ENCODE peak calls at places on chromosomes 4 and X, in nine cellular contexts. One of them, this sample, is unnamed.

GRCh38 chrX:75968293-75968692 is 183.2 kb upstream of the MAGEE2 start:
- DNase-seq in cardiac muscle cell: no peak
- DNase-seq in T-helper 9 cell: no peak
- DNase-seq in LoVo: no peak
- DNase-seq in DMS153: peak
- DNase-seq in activated T-helper 1 cell treated with anti-CD3 and anti-CD28 coated beads, Interleukin-12 subunit alpha, Interleukin-12 subunit beta, Interleukin-2, Interleukin-4 antibody, amounts not matched to agents 30 ng/mL and 10 ng/mL and 1 ng/mL, durations not matched to agents 14 hours and 24 hours and 36 hours: no peak
- DNase-seq in stimulated activated CD8-positive, alpha-beta memory T cell treated with anti-CD3 and anti-CD28 coated beads, Interleukin-15, amount 100 ng/mL, for 24 hours: no peak
- DNase-seq in thoracic aorta: no peak
- DNase-seq in Ammon's horn: no peak
- DNase-seq in this sample: no peak

GRCh38 chrX:69317721-69318120 is 152.5 kb upstream of the PJA1 start:
- DNase-seq in DMS153: no peak
- DNase-seq in cardiac muscle cell: no peak
- DNase-seq in activated T-helper 1 cell treated with anti-CD3 and anti-CD28 coated beads, Interleukin-12 subunit alpha, Interleukin-12 subunit beta, Interleukin-2, Interleukin-4 antibody, amounts not matched to agents 30 ng/mL and 10 ng/mL and 1 ng/mL, durations not matched to agents 14 hours and 24 hours and 36 hours: no peak
- DNase-seq in Ammon's horn: no peak
- DNase-seq in stimulated activated CD8-positive, alpha-beta memory T cell treated with anti-CD3 and anti-CD28 coated beads, Interleukin-15, amount 100 ng/mL, for 24 hours: no peak
- DNase-seq in LoVo: no peak
- DNase-seq in T-helper 9 cell: no peak
- DNase-seq in thoracic aorta: no peak
- DNase-seq in this sample: no peak

GRCh38 chrX:148618472-148619445 is 118.3 kb downstream of the AFF2 start:
- DNase-seq in thoracic aorta: no peak
- DNase-seq in LoVo: no peak
- DNase-seq in stimulated activated CD8-positive, alpha-beta memory T cell treated with anti-CD3 and anti-CD28 coated beads, Interleukin-15, amount 100 ng/mL, for 24 hours: no peak
- DNase-seq in DMS153: no peak
- DNase-seq in T-helper 9 cell: no peak
- DNase-seq in cardiac muscle cell: no peak
- DNase-seq in Ammon's horn: no peak
- DNase-seq in activated T-helper 1 cell treated with anti-CD3 and anti-CD28 coated beads, Interleukin-12 subunit alpha, Interleukin-12 subunit beta, Interleukin-2, Interleukin-4 antibody, amounts not matched to agents 30 ng/mL and 10 ng/mL and 1 ng/mL, durations not matched to agents 14 hours and 24 hours and 36 hours: no peak
- DNase-seq in this sample: no peak

GRCh38 chrX:109537324-109537665 is 651 bp downstream of the NXT2 start:
- DNase-seq in Ammon's horn: peak
- DNase-seq in activated T-helper 1 cell treated with anti-CD3 and anti-CD28 coated beads, Interleukin-12 subunit alpha, Interleukin-12 subunit beta, Interleukin-2, Interleukin-4 antibody, amounts not matched to agents 30 ng/mL and 10 ng/mL and 1 ng/mL, durations not matched to agents 14 hours and 24 hours and 36 hours: no peak
- DNase-seq in T-helper 9 cell: no peak
- DNase-seq in LoVo: peak
- DNase-seq in thoracic aorta: peak
- DNase-seq in cardiac muscle cell: peak
- DNase-seq in DMS153: no peak
- DNase-seq in stimulated activated CD8-positive, alpha-beta memory T cell treated with anti-CD3 and anti-CD28 coated beads, Interleukin-15, amount 100 ng/mL, for 24 hours: no peak
- DNase-seq in this sample: peak

GRCh38 chr4:108270466-108271450 is 102.0 kb upstream of the LEF1 start:
- DNase-seq in thoracic aorta: no peak
- DNase-seq in stimulated activated CD8-positive, alpha-beta memory T cell treated with anti-CD3 and anti-CD28 coated beads, Interleukin-15, amount 100 ng/mL, for 24 hours: no peak
- DNase-seq in activated T-helper 1 cell treated with anti-CD3 and anti-CD28 coated beads, Interleukin-12 subunit alpha, Interleukin-12 subunit beta, Interleukin-2, Interleukin-4 antibody, amounts not matched to agents 30 ng/mL and 10 ng/mL and 1 ng/mL, durations not matched to agents 14 hours and 24 hours and 36 hours: no peak
- DNase-seq in LoVo: no peak
- DNase-seq in cardiac muscle cell: peak
- DNase-seq in Ammon's horn: no peak
- DNase-seq in T-helper 9 cell: no peak
- DNase-seq in DMS153: no peak
- DNase-seq in this sample: no peak

GRCh38 chr4:145909773-145910172 is 28.9 kb downstream of the ZNF827 start:
- DNase-seq in cardiac muscle cell: peak
- DNase-seq in DMS153: no peak
- DNase-seq in LoVo: no peak
- DNase-seq in thoracic aorta: no peak
- DNase-seq in T-helper 9 cell: no peak
- DNase-seq in Ammon's horn: no peak
- DNase-seq in stimulated activated CD8-positive, alpha-beta memory T cell treated with anti-CD3 and anti-CD28 coated beads, Interleukin-15, amount 100 ng/mL, for 24 hours: no peak
- DNase-seq in activated T-helper 1 cell treated with anti-CD3 and anti-CD28 coated beads, Interleukin-12 subunit alpha, Interleukin-12 subunit beta, Interleukin-2, Interleukin-4 antibody, amounts not matched to agents 30 ng/mL and 10 ng/mL and 1 ng/mL, durations not matched to agents 14 hours and 24 hours and 36 hours: no peak
- DNase-seq in this sample: peak

GRCh38 chr4:84497220-84497834 is 1.8 kb downstream of the NKX6-1 start:
- DNase-seq in stimulated activated CD8-positive, alpha-beta memory T cell treated with anti-CD3 and anti-CD28 coated beads, Interleukin-15, amount 100 ng/mL, for 24 hours: no peak
- DNase-seq in LoVo: no peak
- DNase-seq in cardiac muscle cell: no peak
- DNase-seq in DMS153: no peak
- DNase-seq in Ammon's horn: no peak
- DNase-seq in thoracic aorta: no peak
- DNase-seq in T-helper 9 cell: no peak
- DNase-seq in activated T-helper 1 cell treated with anti-CD3 and anti-CD28 coated beads, Interleukin-12 subunit alpha, Interleukin-12 subunit beta, Interleukin-2, Interleukin-4 antibody, amounts not matched to agents 30 ng/mL and 10 ng/mL and 1 ng/mL, durations not matched to agents 14 hours and 24 hours and 36 hours: no peak
- DNase-seq in this sample: no peak

GRCh38 chrX:49186125-49187027 is at the start of gene PRICKLE3:
- DNase-seq in thoracic aorta: no peak
- DNase-seq in stimulated activated CD8-positive, alpha-beta memory T cell treated with anti-CD3 and anti-CD28 coated beads, Interleukin-15, amount 100 ng/mL, for 24 hours: peak
- DNase-seq in LoVo: peak
- DNase-seq in T-helper 9 cell: peak
- DNase-seq in activated T-helper 1 cell treated with anti-CD3 and anti-CD28 coated beads, Interleukin-12 subunit alpha, Interleukin-12 subunit beta, Interleukin-2, Interleukin-4 antibody, amounts not matched to agents 30 ng/mL and 10 ng/mL and 1 ng/mL, durations not matched to agents 14 hours and 24 hours and 36 hours: peak
- DNase-seq in DMS153: peak
- DNase-seq in Ammon's horn: peak
- DNase-seq in cardiac muscle cell: peak
- DNase-seq in this sample: peak

GRCh38 chr4:24644983-24645764 is 60.8 kb upstream of the DHX15 start:
- DNase-seq in T-helper 9 cell: no peak
- DNase-seq in thoracic aorta: no peak
- DNase-seq in activated T-helper 1 cell treated with anti-CD3 and anti-CD28 coated beads, Interleukin-12 subunit alpha, Interleukin-12 subunit beta, Interleukin-2, Interleukin-4 antibody, amounts not matched to agents 30 ng/mL and 10 ng/mL and 1 ng/mL, durations not matched to agents 14 hours and 24 hours and 36 hours: no peak
- DNase-seq in cardiac muscle cell: peak
- DNase-seq in DMS153: no peak
- DNase-seq in LoVo: no peak
- DNase-seq in Ammon's horn: no peak
- DNase-seq in stimulated activated CD8-positive, alpha-beta memory T cell treated with anti-CD3 and anti-CD28 coated beads, Interleukin-15, amount 100 ng/mL, for 24 hours: no peak
- DNase-seq in this sample: no peak

GRCh38 chr4:174023641-174024040 is 259.8 kb downstream of the FBXO8 start:
- DNase-seq in T-helper 9 cell: no peak
- DNase-seq in cardiac muscle cell: no peak
- DNase-seq in activated T-helper 1 cell treated with anti-CD3 and anti-CD28 coated beads, Interleukin-12 subunit alpha, Interleukin-12 subunit beta, Interleukin-2, Interleukin-4 antibody, amounts not matched to agents 30 ng/mL and 10 ng/mL and 1 ng/mL, durations not matched to agents 14 hours and 24 hours and 36 hours: no peak
- DNase-seq in LoVo: no peak
- DNase-seq in DMS153: no peak
- DNase-seq in stimulated activated CD8-positive, alpha-beta memory T cell treated with anti-CD3 and anti-CD28 coated beads, Interleukin-15, amount 100 ng/mL, for 24 hours: no peak
- DNase-seq in thoracic aorta: no peak
- DNase-seq in Ammon's horn: no peak
- DNase-seq in this sample: no peak

GRCh38 chr4:173073939-173074500 is 94.6 kb upstream of the GALNT7 start:
- DNase-seq in Ammon's horn: no peak
- DNase-seq in stimulated activated CD8-positive, alpha-beta memory T cell treated with anti-CD3 and anti-CD28 coated beads, Interleukin-15, amount 100 ng/mL, for 24 hours: no peak
- DNase-seq in thoracic aorta: no peak
- DNase-seq in activated T-helper 1 cell treated with anti-CD3 and anti-CD28 coated beads, Interleukin-12 subunit alpha, Interleukin-12 subunit beta, Interleukin-2, Interleukin-4 antibody, amounts not matched to agents 30 ng/mL and 10 ng/mL and 1 ng/mL, durations not matched to agents 14 hours and 24 hours and 36 hours: no peak
- DNase-seq in LoVo: no peak
- DNase-seq in T-helper 9 cell: no peak
- DNase-seq in DMS153: no peak
- DNase-seq in cardiac muscle cell: no peak
- DNase-seq in this sample: no peak

GRCh38 chr4:15469402-15470148 is at the start of gene CC2D2A:
- DNase-seq in stimulated activated CD8-positive, alpha-beta memory T cell treated with anti-CD3 and anti-CD28 coated beads, Interleukin-15, amount 100 ng/mL, for 24 hours: no peak
- DNase-seq in activated T-helper 1 cell treated with anti-CD3 and anti-CD28 coated beads, Interleukin-12 subunit alpha, Interleukin-12 subunit beta, Interleukin-2, Interleukin-4 antibody, amounts not matched to agents 30 ng/mL and 10 ng/mL and 1 ng/mL, durations not matched to agents 14 hours and 24 hours and 36 hours: no peak
- DNase-seq in T-helper 9 cell: no peak
- DNase-seq in Ammon's horn: peak
- DNase-seq in thoracic aorta: no peak
- DNase-seq in cardiac muscle cell: peak
- DNase-seq in LoVo: no peak
- DNase-seq in DMS153: peak
- DNase-seq in this sample: no peak

GRCh38 chrX:107632291-107632690 is 4.0 kb downstream of the PRPS1 start:
- DNase-seq in stimulated activated CD8-positive, alpha-beta memory T cell treated with anti-CD3 and anti-CD28 coated beads, Interleukin-15, amount 100 ng/mL, for 24 hours: no peak
- DNase-seq in activated T-helper 1 cell treated with anti-CD3 and anti-CD28 coated beads, Interleukin-12 subunit alpha, Interleukin-12 subunit beta, Interleukin-2, Interleukin-4 antibody, amounts not matched to agents 30 ng/mL and 10 ng/mL and 1 ng/mL, durations not matched to agents 14 hours and 24 hours and 36 hours: no peak
- DNase-seq in Ammon's horn: no peak
- DNase-seq in T-helper 9 cell: no peak
- DNase-seq in LoVo: no peak
- DNase-seq in cardiac muscle cell: no peak
- DNase-seq in thoracic aorta: no peak
- DNase-seq in DMS153: no peak
- DNase-seq in this sample: no peak

GRCh38 chr4:150888217-150888616 is 126.9 kb downstream of the LRBA start:
- DNase-seq in LoVo: no peak
- DNase-seq in cardiac muscle cell: no peak
- DNase-seq in T-helper 9 cell: no peak
- DNase-seq in Ammon's horn: no peak
- DNase-seq in activated T-helper 1 cell treated with anti-CD3 and anti-CD28 coated beads, Interleukin-12 subunit alpha, Interleukin-12 subunit beta, Interleukin-2, Interleukin-4 antibody, amounts not matched to agents 30 ng/mL and 10 ng/mL and 1 ng/mL, durations not matched to agents 14 hours and 24 hours and 36 hours: no peak
- DNase-seq in DMS153: no peak
- DNase-seq in thoracic aorta: no peak
- DNase-seq in stimulated activated CD8-positive, alpha-beta memory T cell treated with anti-CD3 and anti-CD28 coated beads, Interleukin-15, amount 100 ng/mL, for 24 hours: no peak
- DNase-seq in this sample: no peak

GRCh38 chr4:147723316-147723715 is 8.6 kb upstream of the ARHGAP10 start:
- DNase-seq in T-helper 9 cell: no peak
- DNase-seq in Ammon's horn: no peak
- DNase-seq in activated T-helper 1 cell treated with anti-CD3 and anti-CD28 coated beads, Interleukin-12 subunit alpha, Interleukin-12 subunit beta, Interleukin-2, Interleukin-4 antibody, amounts not matched to agents 30 ng/mL and 10 ng/mL and 1 ng/mL, durations not matched to agents 14 hours and 24 hours and 36 hours: no peak
- DNase-seq in thoracic aorta: no peak
- DNase-seq in DMS153: no peak
- DNase-seq in LoVo: no peak
- DNase-seq in stimulated activated CD8-positive, alpha-beta memory T cell treated with anti-CD3 and anti-CD28 coated beads, Interleukin-15, amount 100 ng/mL, for 24 hours: no peak
- DNase-seq in cardiac muscle cell: peak
- DNase-seq in this sample: peak

GRCh38 chrX:106220177-106220576 is 52.1 kb downstream of the PWWP3B start:
- DNase-seq in stimulated activated CD8-positive, alpha-beta memory T cell treated with anti-CD3 and anti-CD28 coated beads, Interleukin-15, amount 100 ng/mL, for 24 hours: no peak
- DNase-seq in activated T-helper 1 cell treated with anti-CD3 and anti-CD28 coated beads, Interleukin-12 subunit alpha, Interleukin-12 subunit beta, Interleukin-2, Interleukin-4 antibody, amounts not matched to agents 30 ng/mL and 10 ng/mL and 1 ng/mL, durations not matched to agents 14 hours and 24 hours and 36 hours: no peak
- DNase-seq in cardiac muscle cell: peak
- DNase-seq in thoracic aorta: no peak
- DNase-seq in DMS153: no peak
- DNase-seq in T-helper 9 cell: no peak
- DNase-seq in LoVo: no peak
- DNase-seq in Ammon's horn: peak
- DNase-seq in this sample: no peak

GRCh38 chrX:136856527-136856926 is 24.0 kb downstream of the RBMX start:
- DNase-seq in thoracic aorta: no peak
- DNase-seq in T-helper 9 cell: no peak
- DNase-seq in Ammon's horn: peak
- DNase-seq in cardiac muscle cell: no peak
- DNase-seq in DMS153: no peak
- DNase-seq in stimulated activated CD8-positive, alpha-beta memory T cell treated with anti-CD3 and anti-CD28 coated beads, Interleukin-15, amount 100 ng/mL, for 24 hours: no peak
- DNase-seq in LoVo: no peak
- DNase-seq in activated T-helper 1 cell treated with anti-CD3 and anti-CD28 coated beads, Interleukin-12 subunit alpha, Interleukin-12 subunit beta, Interleukin-2, Interleukin-4 antibody, amounts not matched to agents 30 ng/mL and 10 ng/mL and 1 ng/mL, durations not matched to agents 14 hours and 24 hours and 36 hours: no peak
- DNase-seq in this sample: no peak

GRCh38 chr4:121800961-121801714 is at the start of gene EXOSC9:
- DNase-seq in LoVo: peak
- DNase-seq in stimulated activated CD8-positive, alpha-beta memory T cell treated with anti-CD3 and anti-CD28 coated beads, Interleukin-15, amount 100 ng/mL, for 24 hours: peak
- DNase-seq in thoracic aorta: peak
- DNase-seq in Ammon's horn: peak
- DNase-seq in cardiac muscle cell: peak
- DNase-seq in T-helper 9 cell: peak
- DNase-seq in activated T-helper 1 cell treated with anti-CD3 and anti-CD28 coated beads, Interleukin-12 subunit alpha, Interleukin-12 subunit beta, Interleukin-2, Interleukin-4 antibody, amounts not matched to agents 30 ng/mL and 10 ng/mL and 1 ng/mL, durations not matched to agents 14 hours and 24 hours and 36 hours: peak
- DNase-seq in DMS153: peak
- DNase-seq in this sample: peak

GRCh38 chr4:138645289-138645688 is 370.3 kb upstream of the NOCT start:
- DNase-seq in DMS153: no peak
- DNase-seq in Ammon's horn: no peak
- DNase-seq in cardiac muscle cell: no peak
- DNase-seq in LoVo: no peak
- DNase-seq in stimulated activated CD8-positive, alpha-beta memory T cell treated with anti-CD3 and anti-CD28 coated beads, Interleukin-15, amount 100 ng/mL, for 24 hours: no peak
- DNase-seq in thoracic aorta: no peak
- DNase-seq in T-helper 9 cell: no peak
- DNase-seq in activated T-helper 1 cell treated with anti-CD3 and anti-CD28 coated beads, Interleukin-12 subunit alpha, Interleukin-12 subunit beta, Interleukin-2, Interleukin-4 antibody, amounts not matched to agents 30 ng/mL and 10 ng/mL and 1 ng/mL, durations not matched to agents 14 hours and 24 hours and 36 hours: no peak
- DNase-seq in this sample: no peak

GRCh38 chr4:519203-519651 is 20.2 kb downstream of the PIGG start:
- DNase-seq in cardiac muscle cell: no peak
- DNase-seq in activated T-helper 1 cell treated with anti-CD3 and anti-CD28 coated beads, Interleukin-12 subunit alpha, Interleukin-12 subunit beta, Interleukin-2, Interleukin-4 antibody, amounts not matched to agents 30 ng/mL and 10 ng/mL and 1 ng/mL, durations not matched to agents 14 hours and 24 hours and 36 hours: no peak
- DNase-seq in LoVo: no peak
- DNase-seq in DMS153: no peak
- DNase-seq in Ammon's horn: no peak
- DNase-seq in T-helper 9 cell: no peak
- DNase-seq in thoracic aorta: no peak
- DNase-seq in stimulated activated CD8-positive, alpha-beta memory T cell treated with anti-CD3 and anti-CD28 coated beads, Interleukin-15, amount 100 ng/mL, for 24 hours: no peak
- DNase-seq in this sample: no peak

GRCh38 chr4:93183589-93183988 is 645.0 kb upstream of the ATOH1 start:
- DNase-seq in thoracic aorta: no peak
- DNase-seq in cardiac muscle cell: no peak
- DNase-seq in DMS153: peak
- DNase-seq in LoVo: no peak
- DNase-seq in activated T-helper 1 cell treated with anti-CD3 and anti-CD28 coated beads, Interleukin-12 subunit alpha, Interleukin-12 subunit beta, Interleukin-2, Interleukin-4 antibody, amounts not matched to agents 30 ng/mL and 10 ng/mL and 1 ng/mL, durations not matched to agents 14 hours and 24 hours and 36 hours: no peak
- DNase-seq in Ammon's horn: no peak
- DNase-seq in T-helper 9 cell: no peak
- DNase-seq in stimulated activated CD8-positive, alpha-beta memory T cell treated with anti-CD3 and anti-CD28 coated beads, Interleukin-15, amount 100 ng/mL, for 24 hours: no peak
- DNase-seq in this sample: no peak

GRCh38 chr4:101649790-101650450 is 140.6 kb upstream of the BANK1 start:
- DNase-seq in thoracic aorta: no peak
- DNase-seq in cardiac muscle cell: peak
- DNase-seq in activated T-helper 1 cell treated with anti-CD3 and anti-CD28 coated beads, Interleukin-12 subunit alpha, Interleukin-12 subunit beta, Interleukin-2, Interleukin-4 antibody, amounts not matched to agents 30 ng/mL and 10 ng/mL and 1 ng/mL, durations not matched to agents 14 hours and 24 hours and 36 hours: no peak
- DNase-seq in LoVo: no peak
- DNase-seq in stimulated activated CD8-positive, alpha-beta memory T cell treated with anti-CD3 and anti-CD28 coated beads, Interleukin-15, amount 100 ng/mL, for 24 hours: no peak
- DNase-seq in DMS153: peak
- DNase-seq in T-helper 9 cell: no peak
- DNase-seq in Ammon's horn: peak
- DNase-seq in this sample: no peak

GRCh38 chr4:93743638-93744037 is 84.9 kb upstream of the ATOH1 start:
- DNase-seq in Ammon's horn: no peak
- DNase-seq in activated T-helper 1 cell treated with anti-CD3 and anti-CD28 coated beads, Interleukin-12 subunit alpha, Interleukin-12 subunit beta, Interleukin-2, Interleukin-4 antibody, amounts not matched to agents 30 ng/mL and 10 ng/mL and 1 ng/mL, durations not matched to agents 14 hours and 24 hours and 36 hours: no peak
- DNase-seq in DMS153: no peak
- DNase-seq in stimulated activated CD8-positive, alpha-beta memory T cell treated with anti-CD3 and anti-CD28 coated beads, Interleukin-15, amount 100 ng/mL, for 24 hours: no peak
- DNase-seq in thoracic aorta: no peak
- DNase-seq in LoVo: no peak
- DNase-seq in cardiac muscle cell: no peak
- DNase-seq in T-helper 9 cell: no peak
- DNase-seq in this sample: no peak

GRCh38 chr4:124459922-124460301 is 252.6 kb downstream of the ANKRD50 start:
- DNase-seq in activated T-helper 1 cell treated with anti-CD3 and anti-CD28 coated beads, Interleukin-12 subunit alpha, Interleukin-12 subunit beta, Interleukin-2, Interleukin-4 antibody, amounts not matched to agents 30 ng/mL and 10 ng/mL and 1 ng/mL, durations not matched to agents 14 hours and 24 hours and 36 hours: no peak
- DNase-seq in T-helper 9 cell: no peak
- DNase-seq in stimulated activated CD8-positive, alpha-beta memory T cell treated with anti-CD3 and anti-CD28 coated beads, Interleukin-15, amount 100 ng/mL, for 24 hours: no peak
- DNase-seq in cardiac muscle cell: peak
- DNase-seq in LoVo: no peak
- DNase-seq in Ammon's horn: peak
- DNase-seq in thoracic aorta: no peak
- DNase-seq in DMS153: no peak
- DNase-seq in this sample: no peak

GRCh38 chrX:62839596-62839995 is 511.5 kb downstream of the SPIN4 start:
- DNase-seq in T-helper 9 cell: no peak
- DNase-seq in thoracic aorta: no peak
- DNase-seq in activated T-helper 1 cell treated with anti-CD3 and anti-CD28 coated beads, Interleukin-12 subunit alpha, Interleukin-12 subunit beta, Interleukin-2, Interleukin-4 antibody, amounts not matched to agents 30 ng/mL and 10 ng/mL and 1 ng/mL, durations not matched to agents 14 hours and 24 hours and 36 hours: no peak
- DNase-seq in LoVo: no peak
- DNase-seq in DMS153: no peak
- DNase-seq in cardiac muscle cell: no peak
- DNase-seq in Ammon's horn: no peak
- DNase-seq in stimulated activated CD8-positive, alpha-beta memory T cell treated with anti-CD3 and anti-CD28 coated beads, Interleukin-15, amount 100 ng/mL, for 24 hours: no peak
- DNase-seq in this sample: no peak

GRCh38 chr4:17168571-17168970 is 270.1 kb upstream of the LDB2 start:
- DNase-seq in thoracic aorta: no peak
- DNase-seq in stimulated activated CD8-positive, alpha-beta memory T cell treated with anti-CD3 and anti-CD28 coated beads, Interleukin-15, amount 100 ng/mL, for 24 hours: no peak
- DNase-seq in Ammon's horn: peak
- DNase-seq in activated T-helper 1 cell treated with anti-CD3 and anti-CD28 coated beads, Interleukin-12 subunit alpha, Interleukin-12 subunit beta, Interleukin-2, Interleukin-4 antibody, amounts not matched to agents 30 ng/mL and 10 ng/mL and 1 ng/mL, durations not matched to agents 14 hours and 24 hours and 36 hours: no peak
- DNase-seq in DMS153: peak
- DNase-seq in LoVo: no peak
- DNase-seq in T-helper 9 cell: no peak
- DNase-seq in cardiac muscle cell: peak
- DNase-seq in this sample: peak

GRCh38 chr4:15774020-15774420 is 4.1 kb upstream of the CD38 start:
- DNase-seq in activated T-helper 1 cell treated with anti-CD3 and anti-CD28 coated beads, Interleukin-12 subunit alpha, Interleukin-12 subunit beta, Interleukin-2, Interleukin-4 antibody, amounts not matched to agents 30 ng/mL and 10 ng/mL and 1 ng/mL, durations not matched to agents 14 hours and 24 hours and 36 hours: no peak
- DNase-seq in Ammon's horn: no peak
- DNase-seq in stimulated activated CD8-positive, alpha-beta memory T cell treated with anti-CD3 and anti-CD28 coated beads, Interleukin-15, amount 100 ng/mL, for 24 hours: no peak
- DNase-seq in LoVo: no peak
- DNase-seq in cardiac muscle cell: no peak
- DNase-seq in thoracic aorta: no peak
- DNase-seq in T-helper 9 cell: no peak
- DNase-seq in DMS153: no peak
- DNase-seq in this sample: no peak

GRCh38 chr4:10296730-10297129 is 160.5 kb downstream of the ZNF518B start:
- DNase-seq in activated T-helper 1 cell treated with anti-CD3 and anti-CD28 coated beads, Interleukin-12 subunit alpha, Interleukin-12 subunit beta, Interleukin-2, Interleukin-4 antibody, amounts not matched to agents 30 ng/mL and 10 ng/mL and 1 ng/mL, durations not matched to agents 14 hours and 24 hours and 36 hours: no peak
- DNase-seq in Ammon's horn: peak
- DNase-seq in cardiac muscle cell: peak
- DNase-seq in thoracic aorta: no peak
- DNase-seq in stimulated activated CD8-positive, alpha-beta memory T cell treated with anti-CD3 and anti-CD28 coated beads, Interleukin-15, amount 100 ng/mL, for 24 hours: no peak
- DNase-seq in T-helper 9 cell: no peak
- DNase-seq in LoVo: no peak
- DNase-seq in DMS153: no peak
- DNase-seq in this sample: no peak

This sample was measured in uterus.